ENCODE peak calls at places on chromosomes 7 and 10, in nine cellular contexts. M is stimulated activated CD8-positive, alpha-beta memory T cell treated with anti-CD3 and anti-CD28 coated beads, Interleukin-2, amount 100 ng/mL, for 1 hour; K is neuronal stem cell; V is T-helper 2 cell; B is AG04450; S is naive thymus-derived CD4-positive, alpha-beta T cell; Y is pons; Q is foreskin keratinocyte; I is activated CD8-positive, alpha-beta memory T cell treated with anti-CD3 and anti-CD28 coated beads, Interleukin-2, amount 50 U/mL, for 4 hours. W is an unnamed sample.

GRCh38 chr10:71079761-71080380 is 132.5 kb upstream of the UNC5B start:
- DNase-seq in S (no peak), I (peak; percentile 3), Y (no peak), V (no peak), K (no peak), B (no peak), M (no peak), Q (no peak), W (no peak)

GRCh38 chr10:69831231-69831855 is 29.6 kb downstream of the COL13A1 start:
- DNase-seq in S (no peak), V (no peak), B (no peak), M (no peak), Q (no peak), I (no peak), Y (no peak), K (no peak), W (no peak)

GRCh38 chr7:4724648-4725013 is 42.5 kb downstream of the FOXK1 start:
- DNase-seq in Y (no peak), S (peak; percentile 29), Q (no peak), I (no peak), B (no peak), V (no peak), K (no peak), M (no peak), W (no peak)

GRCh38 chr10:86001521-86001920 is 365.1 kb downstream of the GRID1 start:
- DNase-seq in Q (no peak), Y (peak; percentile 81), S (no peak), I (no peak), V (no peak), M (no peak), B (no peak), K (no peak), W (no peak)

GRCh38 chr7:149868638-149869290 is 5.0 kb upstream of the ATP6V0E2 start:
- DNase-seq in V (no peak), Q (no peak), B (no peak), S (no peak), M (no peak), K (no peak), Y (no peak), I (no peak), W (no peak)

GRCh38 chr7:151599401-151600227 is 79.9 kb upstream of the RHEB start:
- DNase-seq in B (peak; percentile 85), Q (peak; percentile 79), M (no peak), V (no peak), I (no peak), Y (peak; percentile 12), S (no peak), K (no peak), W (no peak)

GRCh38 chr7:11960621-11961020 is 128.6 kb upstream of the THSD7A start:
- DNase-seq in M (no peak), V (no peak), I (no peak), Q (no peak), S (no peak), Y (no peak), K (no peak), B (no peak), W (no peak)

GRCh38 chr10:81838950-81839349 is 36.0 kb upstream of the NRG3 start:
- DNase-seq in K (peak; percentile 15), Y (peak; percentile 7), I (no peak), B (no peak), S (no peak), Q (no peak), V (no peak), M (no peak), W (peak; percentile 29)

W was measured in iPS DF 6.9.